ENCODE peak calls at places on chromosomes 13 and 19, in seven cellular contexts. X, A, C, H, Y, G and V are unnamed samples.

GRCh38 chr19:40908981-40909380 is 26.9 kb upstream of the CYP2A7 start:
- DNase-seq in A (no peak), C (no peak), X (no peak), H (no peak), G (no peak), Y (peak; percentile 77), V (no peak)

GRCh38 chr13:112729408-112729807 is 39.6 kb downstream of the ATP11A start:
- DNase-seq in Y (no peak), A (no peak), C (no peak), X (peak; percentile 62), H (no peak), G (peak; percentile 16), V (no peak)

GRCh38 chr13:91805605-91806004 is 407.2 kb downstream of the GPC5 start:
- DNase-seq in H (no peak), G (no peak), Y (no peak), C (no peak), X (no peak), A (no peak), V (no peak)

GRCh38 chr13:70490320-70490935 is 382.2 kb upstream of the KLHL1 start:
- DNase-seq in X (no peak), Y (no peak), C (no peak), H (no peak), A (no peak), G (no peak), V (no peak)

GRCh38 chr13:105219636-105220035 is 1315.8 kb downstream of the EFNB2 start:
- DNase-seq in G (no peak), A (no peak), H (no peak), C (no peak), Y (no peak), X (no peak), V (no peak)

GRCh38 chr13:19185865-19186645 is 4.4 kb upstream of the TUBA3C start:
- DNase-seq in Y (no peak), C (no peak), X (no peak), A (peak; percentile 69), G (no peak), H (peak; percentile 1), V (peak; percentile 58)

GRCh38 chr13:33260168-33261098 is 25.1 kb downstream of the STARD13 start:
- DNase-seq in C (no peak), A (no peak), H (no peak), Y (peak; percentile 43), G (no peak), X (no peak), V (no peak)

GRCh38 chr13:73585236-73585635 is 526.4 kb downstream of the KLF5 start:
- DNase-seq in A (no peak), C (no peak), X (no peak), G (no peak), Y (no peak), H (no peak), V (no peak)

GRCh38 chr13:47803131-47803530 is 197.9 kb downstream of the SUCLA2 start:
- DNase-seq in Y (no peak), H (no peak), A (no peak), X (no peak), G (no peak), C (no peak), V (no peak)

GRCh38 chr19:47377208-47377701 is 28.1 kb downstream of the DHX34 start:
- DNase-seq in G (no peak), A (no peak), C (no peak), X (peak; percentile 80), H (no peak), Y (no peak), V (no peak)

GRCh38 chr19:38303517-38304351 is at the start of gene C19orf33:
- DNase-seq in X (no peak), H (no peak), G (peak; percentile 88), A (no peak), C (no peak), Y (peak; percentile 91), V (no peak)

GRCh38 chr13:74129500-74130144 is 4.6 kb downstream of the KLF12 start:
- DNase-seq in C (no peak), H (no peak), A (no peak), Y (no peak), X (no peak), G (no peak), V (no peak)

GRCh38 chr13:99792079-99792921 is 179.3 kb downstream of the ZIC5 start:
- DNase-seq in G (no peak), A (no peak), X (no peak), H (no peak), Y (no peak), C (no peak), V (no peak)

DNA sequence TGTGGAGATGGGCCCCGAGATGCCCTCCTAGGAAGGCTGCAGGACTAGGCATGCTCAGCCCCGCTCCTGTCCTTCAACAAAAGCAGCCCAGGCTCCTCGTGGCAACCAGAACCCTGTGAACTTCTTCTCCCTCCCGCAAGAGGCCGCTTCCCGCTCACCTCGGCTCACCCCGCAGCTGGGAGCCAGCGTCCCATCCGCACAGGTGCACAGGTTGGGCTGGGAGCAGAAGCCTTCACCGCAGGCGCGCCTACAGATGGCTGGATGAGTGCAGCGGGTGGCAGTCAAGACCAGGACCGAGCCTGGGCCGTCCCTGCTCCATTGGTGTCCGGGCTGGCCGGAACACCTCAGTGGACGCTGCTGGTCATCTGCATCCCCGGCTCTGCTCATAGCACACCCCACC is 3.4 kb downstream of the FBN3 start:
- DNase-seq in A (no peak), H (no peak), C (no peak), Y (no peak), X (no peak), G (no peak), V (no peak)
- H3K27me3 ChIP-seq in A (peaks cover 60% of the 10 kb centered on the region), H (peaks cover 3% of the 10 kb centered on the region), C (peaks cover 20% of the 10 kb centered on the region), Y (peaks cover 14% of the 10 kb centered on the region), X (peaks cover 71% of the 10 kb centered on the region), G (peaks cover 45% of the 10 kb centered on the region), V (peaks cover 6% of the 10 kb centered on the region)

DNA sequence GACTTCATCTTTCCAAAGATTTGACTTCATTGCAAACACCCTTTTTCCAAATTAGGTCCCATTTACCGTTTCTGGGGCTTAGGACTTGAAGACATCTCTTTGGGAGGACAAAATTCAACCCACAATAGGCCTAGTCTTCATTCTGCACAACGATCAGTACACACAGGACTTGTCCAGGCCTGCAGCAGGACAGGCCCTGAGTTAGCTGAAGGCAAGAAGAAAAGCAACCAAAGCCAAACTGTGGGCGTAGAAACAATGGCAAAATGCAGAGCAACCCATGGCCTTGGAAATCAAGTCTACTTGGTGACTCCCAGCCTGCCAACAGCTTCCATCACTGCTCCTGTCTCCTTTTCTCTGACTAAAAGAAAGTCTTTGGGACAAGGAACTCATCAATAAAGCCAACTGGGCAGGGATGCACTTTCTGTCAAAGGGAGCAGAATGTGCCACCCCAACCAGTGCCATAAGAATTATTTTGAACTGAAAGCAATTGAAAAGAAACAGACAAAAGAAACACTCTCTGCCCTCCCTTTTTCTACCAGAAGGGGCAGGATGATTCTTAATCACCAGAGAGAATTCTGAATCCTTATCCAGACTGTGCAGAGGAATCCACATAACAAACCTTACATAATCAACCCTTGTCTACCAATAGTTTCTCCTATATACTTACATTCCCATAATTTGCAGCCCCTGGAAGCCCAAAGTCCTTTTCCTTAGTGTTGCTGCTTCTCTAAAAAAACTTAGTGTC is 520.9 kb upstream of the NBEA start:
- DNase-seq in H (no peak), Y (no peak), C (no peak), G (no peak), X (no peak), A (no peak), V (no peak)
- TF ChIP-seq CTCF in H (no peak), Y (no peak), C (no peak), G (no peak), X (no peak), A (no peak), V (no peak)

DNA sequence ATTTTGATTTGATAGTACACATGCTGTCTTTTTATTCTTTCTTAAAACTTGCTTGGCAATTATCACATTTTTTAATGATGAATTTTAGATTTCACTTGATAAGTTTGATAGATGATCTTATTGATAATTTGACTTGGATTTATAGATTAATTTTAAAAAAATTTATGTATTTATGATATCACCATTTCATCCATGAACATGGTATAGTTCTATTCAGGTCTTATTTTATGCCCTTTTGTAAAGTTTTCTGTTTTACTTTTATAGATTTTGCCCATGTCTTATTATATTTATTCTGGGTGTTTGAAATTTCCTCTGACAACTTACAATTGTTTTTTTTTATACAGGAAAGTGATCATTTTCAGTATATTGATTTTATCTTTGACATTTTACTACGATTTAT is 39.5 kb downstream of the ZNF536 start:
- DNase-seq in G (no peak), A (no peak), H (no peak), Y (no peak), X (no peak), C (no peak), V (no peak)
- H3K27me3 ChIP-seq in G (no peaks in the 10 kb centered on the region), A (peaks cover 4% of the 10 kb centered on the region), H (no peaks in the 10 kb centered on the region), Y (no peaks in the 10 kb centered on the region), X (peaks cover 4% of the 10 kb centered on the region), C (no peaks in the 10 kb centered on the region), V (no peaks in the 10 kb centered on the region)

GRCh38 chr19:42469311-42470239 is 26.8 kb upstream of the CXCL17 start:
- DNase-seq in G (no peak), H (no peak), Y (no peak), C (no peak), A (no peak), X (no peak), V (no peak)

GRCh38 chr19:42467437-42467760 is 24.7 kb upstream of the CXCL17 start:
- DNase-seq in G (no peak), X (no peak), C (no peak), A (no peak), Y (no peak), H (peak; percentile 53), V (no peak)

GRCh38 chr19:42468273-42468796 is 25.6 kb upstream of the CXCL17 start:
- DNase-seq in X (no peak), A (no peak), C (no peak), G (no peak), H (no peak), Y (no peak), V (no peak)

GRCh38 chr19:42466521-42467436 is 24.0 kb upstream of the CXCL17 start:
- DNase-seq in A (no peak), X (no peak), H (no peak), C (no peak), Y (no peak), G (no peak), V (no peak)

GRCh38 chr19:42465827-42466280 is 23.1 kb upstream of the CXCL17 start:
- DNase-seq in Y (no peak), G (no peak), H (no peak), C (no peak), X (no peak), A (no peak), V (no peak)
- TF ChIP-seq CTCF in Y (no peak), G (no peak), H (no peak), C (no peak), X (no peak), A (no peak), V (no peak)

DNA sequence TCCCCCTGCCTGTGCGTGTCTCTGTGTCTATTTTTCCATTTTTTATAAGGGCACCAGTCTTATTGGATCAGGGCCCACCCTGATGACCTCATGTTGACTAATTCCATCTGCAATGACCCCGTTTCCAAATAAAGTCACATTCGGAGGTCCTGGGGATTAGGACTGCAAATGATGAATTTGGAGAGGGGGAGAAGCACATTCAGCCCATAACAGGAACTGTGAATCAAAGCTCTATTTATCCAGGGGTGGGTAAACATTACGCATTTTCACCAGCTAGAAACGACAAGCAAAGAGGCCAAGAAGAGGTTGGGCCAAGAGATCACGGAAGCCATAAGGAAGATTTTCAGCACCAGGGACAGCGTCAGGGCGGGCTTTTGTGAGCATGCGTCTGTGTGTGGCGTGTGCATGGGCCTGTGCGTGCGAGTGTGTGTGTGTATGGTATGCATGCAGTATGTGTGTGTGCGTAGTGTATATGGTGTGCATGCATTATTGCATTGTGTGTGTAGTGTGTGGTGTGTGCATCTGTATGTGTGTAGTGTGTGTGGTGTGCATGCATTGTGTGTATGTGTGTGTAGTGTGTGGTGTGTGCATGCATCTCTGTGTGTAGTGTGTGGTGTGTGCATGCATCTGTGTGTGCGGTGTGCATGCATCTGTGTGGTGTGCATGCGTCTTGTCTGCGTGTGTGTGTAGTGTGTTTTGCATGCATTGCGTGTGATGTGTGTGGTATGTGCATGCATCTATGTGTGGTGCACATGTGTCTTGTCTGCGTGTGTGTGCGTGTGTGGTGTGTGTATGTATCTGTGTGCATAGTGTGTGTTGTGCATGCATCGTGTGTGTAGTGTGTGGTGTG is 19.6 kb downstream of the CELF5 start:
- DNase-seq in Y (no peak), X (no peak), G (peak; percentile 27), C (no peak), A (no peak), H (no peak), V (no peak)
- H3K27me3 ChIP-seq in Y (no peaks in the 10 kb centered on the region), X (peaks cover 19% of the 10 kb centered on the region), G (no peaks in the 10 kb centered on the region), C (no peaks in the 10 kb centered on the region), A (peaks cover 18% of the 10 kb centered on the region), H (no peaks in the 10 kb centered on the region), V (no peaks in the 10 kb centered on the region)